ENCODE peak calls at places on chromosomes 2 and 18, in eight cellular contexts. One of them, this sample, is unnamed.

GRCh38 chr2:193584522-193584938 is 1389.8 kb upstream of the TMEFF2 start:
- DNase-seq in stimulated activated CD8-positive, alpha-beta memory T cell treated with anti-CD3 and anti-CD28 coated beads, Interleukin-7, amount 100 ng/mL, for 1 hour: no peak
- DNase-seq in epithelial cell of prostate: no peak
- DNase-seq in HuH-7: peak; percentile 30
- DNase-seq in foreskin fibroblast: peak; percentile 3
- DNase-seq in cardiac septum: no peak
- DNase-seq in T-helper 1 cell: no peak
- DNase-seq in NCI-H345: no peak
- DNase-seq in this sample: no peak

GRCh38 chr2:208156439-208156838 is 7.0 kb downstream of the CRYGA start:
- DNase-seq in stimulated activated CD8-positive, alpha-beta memory T cell treated with anti-CD3 and anti-CD28 coated beads, Interleukin-7, amount 100 ng/mL, for 1 hour: no peak
- DNase-seq in epithelial cell of prostate: no peak
- DNase-seq in HuH-7: no peak
- DNase-seq in foreskin fibroblast: no peak
- DNase-seq in cardiac septum: no peak
- DNase-seq in T-helper 1 cell: no peak
- DNase-seq in NCI-H345: no peak
- DNase-seq in this sample: no peak

GRCh38 chr18:26482567-26482966 is 65.8 kb downstream of the KCTD1 start:
- DNase-seq in stimulated activated CD8-positive, alpha-beta memory T cell treated with anti-CD3 and anti-CD28 coated beads, Interleukin-7, amount 100 ng/mL, for 1 hour: no peak
- DNase-seq in epithelial cell of prostate: no peak
- DNase-seq in HuH-7: peak; percentile 28
- DNase-seq in foreskin fibroblast: no peak
- DNase-seq in cardiac septum: no peak
- DNase-seq in T-helper 1 cell: no peak
- DNase-seq in NCI-H345: no peak
- DNase-seq in this sample: no peak

GRCh38 chr2:96413067-96413722 is 77.6 kb downstream of the NCAPH start:
- DNase-seq in stimulated activated CD8-positive, alpha-beta memory T cell treated with anti-CD3 and anti-CD28 coated beads, Interleukin-7, amount 100 ng/mL, for 1 hour: no peak
- DNase-seq in epithelial cell of prostate: peak; percentile 18
- DNase-seq in HuH-7: no peak
- DNase-seq in foreskin fibroblast: no peak
- DNase-seq in cardiac septum: no peak
- DNase-seq in T-helper 1 cell: no peak
- DNase-seq in NCI-H345: no peak
- DNase-seq in this sample: no peak

GRCh38 chr2:185531721-185532120 is 206.9 kb upstream of the FSIP2 start:
- DNase-seq in stimulated activated CD8-positive, alpha-beta memory T cell treated with anti-CD3 and anti-CD28 coated beads, Interleukin-7, amount 100 ng/mL, for 1 hour: no peak
- DNase-seq in epithelial cell of prostate: no peak
- DNase-seq in HuH-7: no peak
- DNase-seq in foreskin fibroblast: no peak
- DNase-seq in cardiac septum: no peak
- DNase-seq in T-helper 1 cell: no peak
- DNase-seq in NCI-H345: no peak
- DNase-seq in this sample: no peak

GRCh38 chr2:12488365-12488972 is 228.3 kb upstream of the TRIB2 start:
- DNase-seq in stimulated activated CD8-positive, alpha-beta memory T cell treated with anti-CD3 and anti-CD28 coated beads, Interleukin-7, amount 100 ng/mL, for 1 hour: no peak
- DNase-seq in epithelial cell of prostate: no peak
- DNase-seq in HuH-7: no peak
- DNase-seq in foreskin fibroblast: no peak
- DNase-seq in cardiac septum: no peak
- DNase-seq in T-helper 1 cell: peak; percentile 25
- DNase-seq in NCI-H345: no peak
- DNase-seq in this sample: no peak

GRCh38 chr2:64654063-64654811 is 524 bp upstream of the SERTAD2 start:
- DNase-seq in stimulated activated CD8-positive, alpha-beta memory T cell treated with anti-CD3 and anti-CD28 coated beads, Interleukin-7, amount 100 ng/mL, for 1 hour: peak; percentile 52
- DNase-seq in epithelial cell of prostate: no peak
- DNase-seq in HuH-7: peak; percentile 80
- DNase-seq in foreskin fibroblast: peak; percentile 85
- DNase-seq in cardiac septum: no peak
- DNase-seq in T-helper 1 cell: peak; percentile 53
- DNase-seq in NCI-H345: peak; percentile 81
- DNase-seq in this sample: peak; percentile 42

GRCh38 chr18:75143851-75144250 is 65.1 kb downstream of the PTGR3 start:
- DNase-seq in stimulated activated CD8-positive, alpha-beta memory T cell treated with anti-CD3 and anti-CD28 coated beads, Interleukin-7, amount 100 ng/mL, for 1 hour: no peak
- DNase-seq in epithelial cell of prostate: no peak
- DNase-seq in HuH-7: no peak
- DNase-seq in foreskin fibroblast: no peak
- DNase-seq in cardiac septum: peak; percentile 10
- DNase-seq in T-helper 1 cell: no peak
- DNase-seq in NCI-H345: no peak
- DNase-seq in this sample: no peak

GRCh38 chr2:63763336-63764056 is 78.2 kb upstream of the UGP2 start:
- DNase-seq in stimulated activated CD8-positive, alpha-beta memory T cell treated with anti-CD3 and anti-CD28 coated beads, Interleukin-7, amount 100 ng/mL, for 1 hour: no peak
- DNase-seq in epithelial cell of prostate: no peak
- DNase-seq in HuH-7: no peak
- DNase-seq in foreskin fibroblast: peak; percentile 66
- DNase-seq in cardiac septum: no peak
- DNase-seq in T-helper 1 cell: no peak
- DNase-seq in NCI-H345: no peak
- DNase-seq in this sample: no peak

GRCh38 chr18:79964330-79965118 is at the start of gene HSBP1L1:
- DNase-seq in stimulated activated CD8-positive, alpha-beta memory T cell treated with anti-CD3 and anti-CD28 coated beads, Interleukin-7, amount 100 ng/mL, for 1 hour: no peak
- DNase-seq in epithelial cell of prostate: no peak
- DNase-seq in HuH-7: peak; percentile 72
- DNase-seq in foreskin fibroblast: no peak
- DNase-seq in cardiac septum: peak; percentile 74
- DNase-seq in T-helper 1 cell: peak; percentile 58
- DNase-seq in NCI-H345: peak; percentile 64
- DNase-seq in this sample: no peak

GRCh38 chr2:46735108-46735691 is 180.4 kb downstream of the MCFD2 start:
- DNase-seq in stimulated activated CD8-positive, alpha-beta memory T cell treated with anti-CD3 and anti-CD28 coated beads, Interleukin-7, amount 100 ng/mL, for 1 hour: no peak
- DNase-seq in epithelial cell of prostate: no peak
- DNase-seq in HuH-7: no peak
- DNase-seq in foreskin fibroblast: no peak
- DNase-seq in cardiac septum: no peak
- DNase-seq in T-helper 1 cell: no peak
- DNase-seq in NCI-H345: peak; percentile 37
- DNase-seq in this sample: no peak

GRCh38 chr2:136308621-136309020 is 190.7 kb upstream of the CXCR4 start:
- DNase-seq in stimulated activated CD8-positive, alpha-beta memory T cell treated with anti-CD3 and anti-CD28 coated beads, Interleukin-7, amount 100 ng/mL, for 1 hour: no peak
- DNase-seq in epithelial cell of prostate: no peak
- DNase-seq in HuH-7: no peak
- DNase-seq in foreskin fibroblast: no peak
- DNase-seq in cardiac septum: no peak
- DNase-seq in T-helper 1 cell: no peak
- DNase-seq in NCI-H345: no peak
- DNase-seq in this sample: no peak

GRCh38 chr2:134324942-134325341 is 71.1 kb downstream of the MGAT5 start:
- DNase-seq in stimulated activated CD8-positive, alpha-beta memory T cell treated with anti-CD3 and anti-CD28 coated beads, Interleukin-7, amount 100 ng/mL, for 1 hour: no peak
- DNase-seq in epithelial cell of prostate: no peak
- DNase-seq in HuH-7: no peak
- DNase-seq in foreskin fibroblast: no peak
- DNase-seq in cardiac septum: no peak
- DNase-seq in T-helper 1 cell: no peak
- DNase-seq in NCI-H345: no peak
- DNase-seq in this sample: no peak

GRCh38 chr2:233638836-233639235 is 2.6 kb downstream of the UGT1A10 start:
- DNase-seq in stimulated activated CD8-positive, alpha-beta memory T cell treated with anti-CD3 and anti-CD28 coated beads, Interleukin-7, amount 100 ng/mL, for 1 hour: no peak
- DNase-seq in epithelial cell of prostate: no peak
- DNase-seq in HuH-7: no peak
- DNase-seq in foreskin fibroblast: no peak
- DNase-seq in cardiac septum: no peak
- DNase-seq in T-helper 1 cell: no peak
- DNase-seq in NCI-H345: no peak
- DNase-seq in this sample: no peak

GRCh38 chr2:55391615-55392242 is 27.9 kb downstream of the CCDC88A start:
- DNase-seq in stimulated activated CD8-positive, alpha-beta memory T cell treated with anti-CD3 and anti-CD28 coated beads, Interleukin-7, amount 100 ng/mL, for 1 hour: no peak
- DNase-seq in epithelial cell of prostate: no peak
- DNase-seq in HuH-7: no peak
- DNase-seq in foreskin fibroblast: no peak
- DNase-seq in cardiac septum: no peak
- DNase-seq in T-helper 1 cell: no peak
- DNase-seq in NCI-H345: no peak
- DNase-seq in this sample: no peak

GRCh38 chr18:61754039-61754583 is 138.7 kb downstream of the RNF152 start:
- DNase-seq in stimulated activated CD8-positive, alpha-beta memory T cell treated with anti-CD3 and anti-CD28 coated beads, Interleukin-7, amount 100 ng/mL, for 1 hour: no peak
- DNase-seq in epithelial cell of prostate: no peak
- DNase-seq in HuH-7: no peak
- DNase-seq in foreskin fibroblast: no peak
- DNase-seq in cardiac septum: no peak
- DNase-seq in T-helper 1 cell: no peak
- DNase-seq in NCI-H345: no peak
- DNase-seq in this sample: no peak

GRCh38 chr2:204436267-204436666 is 109.0 kb upstream of the PARD3B start:
- DNase-seq in stimulated activated CD8-positive, alpha-beta memory T cell treated with anti-CD3 and anti-CD28 coated beads, Interleukin-7, amount 100 ng/mL, for 1 hour: no peak
- DNase-seq in epithelial cell of prostate: no peak
- DNase-seq in HuH-7: no peak
- DNase-seq in foreskin fibroblast: no peak
- DNase-seq in cardiac septum: no peak
- DNase-seq in T-helper 1 cell: no peak
- DNase-seq in NCI-H345: no peak
- DNase-seq in this sample: no peak

GRCh38 chr18:61554117-61554776 is 221.0 kb downstream of the CDH20 start:
- DNase-seq in stimulated activated CD8-positive, alpha-beta memory T cell treated with anti-CD3 and anti-CD28 coated beads, Interleukin-7, amount 100 ng/mL, for 1 hour: no peak
- DNase-seq in epithelial cell of prostate: no peak
- DNase-seq in HuH-7: no peak
- DNase-seq in foreskin fibroblast: no peak
- DNase-seq in cardiac septum: peak; percentile 77
- DNase-seq in T-helper 1 cell: peak; percentile 8
- DNase-seq in NCI-H345: no peak
- DNase-seq in this sample: no peak

GRCh38 chr2:28209312-28209711 is 183.3 kb upstream of the FOSL2 start:
- DNase-seq in stimulated activated CD8-positive, alpha-beta memory T cell treated with anti-CD3 and anti-CD28 coated beads, Interleukin-7, amount 100 ng/mL, for 1 hour: no peak
- DNase-seq in epithelial cell of prostate: no peak
- DNase-seq in HuH-7: no peak
- DNase-seq in foreskin fibroblast: no peak
- DNase-seq in cardiac septum: no peak
- DNase-seq in T-helper 1 cell: no peak
- DNase-seq in NCI-H345: no peak
- DNase-seq in this sample: no peak

GRCh38 chr2:177767768-177768167 is 304.8 kb downstream of the PDE11A start:
- DNase-seq in stimulated activated CD8-positive, alpha-beta memory T cell treated with anti-CD3 and anti-CD28 coated beads, Interleukin-7, amount 100 ng/mL, for 1 hour: no peak
- DNase-seq in epithelial cell of prostate: no peak
- DNase-seq in HuH-7: no peak
- DNase-seq in foreskin fibroblast: no peak
- DNase-seq in cardiac septum: no peak
- DNase-seq in T-helper 1 cell: no peak
- DNase-seq in NCI-H345: no peak
- DNase-seq in this sample: no peak

GRCh38 chr2:179193759-179194394 is 70.8 kb downstream of the SESTD1 start:
- DNase-seq in stimulated activated CD8-positive, alpha-beta memory T cell treated with anti-CD3 and anti-CD28 coated beads, Interleukin-7, amount 100 ng/mL, for 1 hour: no peak
- DNase-seq in epithelial cell of prostate: no peak
- DNase-seq in HuH-7: no peak
- DNase-seq in foreskin fibroblast: no peak
- DNase-seq in cardiac septum: no peak
- DNase-seq in T-helper 1 cell: no peak
- DNase-seq in NCI-H345: no peak
- DNase-seq in this sample: no peak

GRCh38 chr2:197868136-197868535 is 63.7 kb downstream of the PLCL1 start:
- DNase-seq in stimulated activated CD8-positive, alpha-beta memory T cell treated with anti-CD3 and anti-CD28 coated beads, Interleukin-7, amount 100 ng/mL, for 1 hour: no peak
- DNase-seq in epithelial cell of prostate: no peak
- DNase-seq in HuH-7: no peak
- DNase-seq in foreskin fibroblast: no peak
- DNase-seq in cardiac septum: no peak
- DNase-seq in T-helper 1 cell: no peak
- DNase-seq in NCI-H345: no peak
- DNase-seq in this sample: no peak

GRCh38 chr2:236627846-236628245 is 58.2 kb downstream of the ACKR3 start:
- DNase-seq in stimulated activated CD8-positive, alpha-beta memory T cell treated with anti-CD3 and anti-CD28 coated beads, Interleukin-7, amount 100 ng/mL, for 1 hour: no peak
- DNase-seq in epithelial cell of prostate: no peak
- DNase-seq in HuH-7: no peak
- DNase-seq in foreskin fibroblast: no peak
- DNase-seq in cardiac septum: peak; percentile 33
- DNase-seq in T-helper 1 cell: no peak
- DNase-seq in NCI-H345: no peak
- DNase-seq in this sample: no peak

GRCh38 chr2:219607931-219608330 is 10.3 kb downstream of the STK11IP start:
- DNase-seq in stimulated activated CD8-positive, alpha-beta memory T cell treated with anti-CD3 and anti-CD28 coated beads, Interleukin-7, amount 100 ng/mL, for 1 hour: no peak
- DNase-seq in epithelial cell of prostate: no peak
- DNase-seq in HuH-7: no peak
- DNase-seq in foreskin fibroblast: no peak
- DNase-seq in cardiac septum: no peak
- DNase-seq in T-helper 1 cell: no peak
- DNase-seq in NCI-H345: no peak
- DNase-seq in this sample: no peak

GRCh38 chr18:80154293-80154692 is 45.2 kb downstream of the ADNP2 start:
- DNase-seq in stimulated activated CD8-positive, alpha-beta memory T cell treated with anti-CD3 and anti-CD28 coated beads, Interleukin-7, amount 100 ng/mL, for 1 hour: no peak
- DNase-seq in epithelial cell of prostate: no peak
- DNase-seq in HuH-7: no peak
- DNase-seq in foreskin fibroblast: no peak
- DNase-seq in cardiac septum: no peak
- DNase-seq in T-helper 1 cell: no peak
- DNase-seq in NCI-H345: no peak
- DNase-seq in this sample: no peak

GRCh38 chr2:129877795-129878775 is 101.4 kb upstream of the RAB6C start:
- DNase-seq in stimulated activated CD8-positive, alpha-beta memory T cell treated with anti-CD3 and anti-CD28 coated beads, Interleukin-7, amount 100 ng/mL, for 1 hour: no peak
- DNase-seq in epithelial cell of prostate: no peak
- DNase-seq in HuH-7: no peak
- DNase-seq in foreskin fibroblast: peak; percentile 16
- DNase-seq in cardiac septum: no peak
- DNase-seq in T-helper 1 cell: no peak
- DNase-seq in NCI-H345: peak; percentile 64
- DNase-seq in this sample: no peak

GRCh38 chr2:237652181-237652580 is 24.8 kb downstream of the LRRFIP1 start:
- DNase-seq in stimulated activated CD8-positive, alpha-beta memory T cell treated with anti-CD3 and anti-CD28 coated beads, Interleukin-7, amount 100 ng/mL, for 1 hour: no peak
- DNase-seq in epithelial cell of prostate: no peak
- DNase-seq in HuH-7: no peak
- DNase-seq in foreskin fibroblast: no peak
- DNase-seq in cardiac septum: no peak
- DNase-seq in T-helper 1 cell: no peak
- DNase-seq in NCI-H345: no peak
- DNase-seq in this sample: no peak

GRCh38 chr18:7038330-7038846 is 79.2 kb downstream of the LAMA1 start:
- DNase-seq in stimulated activated CD8-positive, alpha-beta memory T cell treated with anti-CD3 and anti-CD28 coated beads, Interleukin-7, amount 100 ng/mL, for 1 hour: no peak
- DNase-seq in epithelial cell of prostate: peak; percentile 97
- DNase-seq in HuH-7: peak; percentile 32
- DNase-seq in foreskin fibroblast: peak; percentile 99
- DNase-seq in cardiac septum: no peak
- DNase-seq in T-helper 1 cell: no peak
- DNase-seq in NCI-H345: peak; percentile 42
- DNase-seq in this sample: no peak

GRCh38 chr2:230754200-230754599 is 41.6 kb downstream of the CAB39 start:
- DNase-seq in stimulated activated CD8-positive, alpha-beta memory T cell treated with anti-CD3 and anti-CD28 coated beads, Interleukin-7, amount 100 ng/mL, for 1 hour: no peak
- DNase-seq in epithelial cell of prostate: no peak
- DNase-seq in HuH-7: no peak
- DNase-seq in foreskin fibroblast: no peak
- DNase-seq in cardiac septum: no peak
- DNase-seq in T-helper 1 cell: no peak
- DNase-seq in NCI-H345: no peak
- DNase-seq in this sample: no peak